ENCODE peak calls at places on chromosomes 5 and 9, in seven cellular contexts. Y is psoas muscle, K is cardiac fibroblast, W is GM20000, O is testis, T is glutamatergic neuron, S is AG09319. E is an unnamed sample.

GRCh38 chr5:55033568-55033967 is 9.5 kb downstream of the GZMK start:
- DNase-seq in O (no peak), W (no peak), K (no peak), S (no peak), Y (no peak), T (no peak), E (no peak)

GRCh38 chr9:93857528-93857927 is 97.6 kb downstream of the BARX1 start:
- DNase-seq in Y (no peak), T (no peak), O (no peak), W (no peak), K (no peak), S (no peak), E (no peak)

GRCh38 chr9:114276908-114277821 is 45.7 kb upstream of the ORM1 start:
- DNase-seq in Y (peak), S (peak), K (peak), W (no peak), T (peak), O (no peak), E (peak)

GRCh38 chr5:148268556-148268955 is at the start of gene SPINK13:
- DNase-seq in O (peak), S (no peak), K (peak), W (no peak), Y (no peak), T (no peak), E (no peak)

GRCh38 chr5:72749362-72749997 is 67.0 kb upstream of the TNPO1 start:
- DNase-seq in O (no peak), K (no peak), W (no peak), S (no peak), Y (no peak), T (peak), E (no peak)

GRCh38 chr9:136439550-136440408 is at the start of gene INPP5E:
- DNase-seq in W (peak), K (peak), O (peak), Y (peak), T (peak), S (peak), E (peak)

GRCh38 chr9:98834386-98834785 is 26.9 kb downstream of the GALNT12 start:
- DNase-seq in O (no peak), T (no peak), K (no peak), W (no peak), Y (no peak), S (no peak), E (no peak)

GRCh38 chr5:125083932-125084331 is 337.5 kb upstream of the ZNF608 start:
- DNase-seq in O (no peak), W (no peak), T (no peak), Y (no peak), S (peak), K (peak), E (no peak)

DNA sequence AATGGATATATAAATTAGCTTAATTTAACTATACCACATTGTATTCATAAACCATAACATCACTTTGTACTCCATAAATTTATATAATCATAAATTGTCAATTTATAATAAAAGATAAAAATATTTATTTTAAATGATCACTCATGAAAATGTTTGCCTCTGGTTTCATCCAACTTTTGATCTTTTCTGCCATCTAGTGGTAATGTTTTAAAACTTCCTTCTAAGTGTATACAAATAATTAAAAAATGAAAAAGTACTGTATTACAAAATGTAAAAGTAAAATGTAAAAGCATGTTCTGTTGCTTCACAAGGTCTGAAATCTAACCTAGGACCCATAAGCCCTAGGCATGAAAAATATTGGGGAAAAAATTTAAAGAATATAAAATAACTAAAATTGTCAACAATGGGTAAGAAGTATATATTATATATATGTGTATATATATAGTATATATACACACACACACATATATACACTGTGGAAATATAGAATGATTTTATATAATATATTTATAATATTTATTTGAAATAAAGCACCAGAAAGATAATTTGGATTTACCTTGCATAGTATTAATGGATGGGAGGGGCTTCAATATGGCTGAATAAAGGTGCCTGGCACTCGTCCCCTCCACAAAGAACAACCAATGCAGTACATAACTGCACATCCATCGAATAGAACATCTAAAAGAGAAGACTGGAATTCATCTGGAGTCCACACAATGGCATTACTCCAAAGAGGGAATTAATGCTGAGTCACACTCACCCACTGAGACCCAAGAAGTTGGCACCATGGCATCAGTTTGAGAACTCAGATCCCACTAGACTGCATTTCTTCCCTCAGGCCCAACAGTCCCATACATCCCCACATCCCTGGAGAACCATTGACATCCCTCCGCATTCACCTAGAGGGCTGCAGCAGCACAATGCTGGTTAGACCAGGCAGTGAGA is 32.5 kb downstream of the ANXA1 start:
- DNase-seq in Y (no peak), W (peak), O (no peak), S (peak), K (peak), T (no peak), E (no peak)
- TF ChIP-seq CTCF in Y (peak), W (no peak), O (no peak), S (peak), K (peak), T (peak), E (peak)

GRCh38 chr5:23825196-23825595 is 317.8 kb downstream of the PRDM9 start:
- DNase-seq in W (no peak), T (no peak), Y (no peak), O (no peak), S (no peak), K (no peak), E (no peak)

GRCh38 chr5:23823521-23823920 is 316.1 kb downstream of the PRDM9 start:
- DNase-seq in O (no peak), W (no peak), T (no peak), K (no peak), S (no peak), Y (no peak), E (no peak)

GRCh38 chr5:23820764-23821471 is 313.5 kb downstream of the PRDM9 start:
- DNase-seq in O (no peak), Y (no peak), W (no peak), T (no peak), S (no peak), K (peak), E (no peak)
- TF ChIP-seq CTCF in O (no peak), Y (no peak), W (peak), T (peak), S (no peak), K (peak), E (peak)

GRCh38 chr5:169097374-169097831 is 203.5 kb downstream of the SLIT3 start:
- DNase-seq in K (no peak), S (no peak), T (no peak), W (no peak), O (no peak), Y (no peak), E (no peak)
- TF ChIP-seq CTCF in K (no peak), S (peak), T (no peak), W (no peak), O (no peak), Y (no peak), E (no peak)

DNA sequence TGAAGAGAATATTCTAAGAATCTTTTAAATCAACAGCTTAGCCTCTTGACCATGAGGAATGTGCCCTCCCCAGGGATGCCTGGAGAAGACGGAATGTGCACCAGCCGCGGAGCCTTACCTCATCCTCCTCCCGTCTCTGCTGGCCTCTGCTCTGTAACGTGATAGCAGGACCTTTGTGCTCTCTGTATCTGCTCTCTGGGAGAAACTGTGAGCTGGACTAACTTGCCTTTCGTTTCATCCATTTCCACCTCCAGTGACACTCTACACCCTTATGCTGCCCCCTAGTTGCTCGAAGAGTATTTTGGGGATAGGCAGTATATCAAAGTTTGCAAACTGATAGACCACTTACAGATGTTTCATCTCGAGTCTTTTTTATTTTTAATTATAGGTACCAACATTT is 141.4 kb downstream of the NPR3 start:
- DNase-seq in S (peak), O (peak), W (no peak), T (peak), K (peak), Y (peak), E (no peak)
- TF ChIP-seq CTCF in S (peak), O (peak), W (peak), T (no peak), K (peak), Y (peak), E (peak)

DNA sequence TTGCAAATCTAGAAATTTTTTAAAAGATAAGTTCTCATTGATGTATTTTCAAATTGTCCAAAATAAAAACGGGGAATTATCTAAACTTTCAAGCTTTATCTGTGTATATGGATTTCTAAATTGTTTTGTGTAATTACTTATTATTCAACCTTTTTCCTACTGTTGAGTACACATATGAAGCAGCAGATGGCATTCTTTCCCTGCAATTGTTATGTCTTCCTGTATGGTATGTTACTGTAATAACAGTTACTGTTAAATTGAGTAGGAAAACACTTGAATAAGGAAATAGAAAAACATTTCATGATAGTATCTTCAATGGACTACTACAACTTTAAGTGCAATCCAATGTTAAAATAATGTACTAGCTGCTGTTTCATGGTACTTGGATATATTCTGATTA is 124.8 kb downstream of the RANBP17 start:
- DNase-seq in O (no peak), T (no peak), Y (no peak), K (peak), S (no peak), W (no peak), E (no peak)
- TF ChIP-seq CTCF in O (no peak), T (no peak), Y (no peak), K (peak), S (no peak), W (no peak), E (no peak)

GRCh38 chr5:53253421-53253871 is 143.9 kb upstream of the MOCS2 start:
- DNase-seq in S (peak), W (no peak), K (peak), T (no peak), O (no peak), Y (no peak), E (no peak)

GRCh38 chr5:53246042-53246836 is 136.7 kb upstream of the MOCS2 start:
- DNase-seq in S (peak), W (no peak), O (no peak), T (no peak), K (peak), Y (no peak), E (no peak)

GRCh38 chr5:53250151-53250550 is 140.6 kb upstream of the MOCS2 start:
- DNase-seq in S (no peak), O (no peak), T (no peak), Y (no peak), K (no peak), W (no peak), E (no peak)

DNA sequence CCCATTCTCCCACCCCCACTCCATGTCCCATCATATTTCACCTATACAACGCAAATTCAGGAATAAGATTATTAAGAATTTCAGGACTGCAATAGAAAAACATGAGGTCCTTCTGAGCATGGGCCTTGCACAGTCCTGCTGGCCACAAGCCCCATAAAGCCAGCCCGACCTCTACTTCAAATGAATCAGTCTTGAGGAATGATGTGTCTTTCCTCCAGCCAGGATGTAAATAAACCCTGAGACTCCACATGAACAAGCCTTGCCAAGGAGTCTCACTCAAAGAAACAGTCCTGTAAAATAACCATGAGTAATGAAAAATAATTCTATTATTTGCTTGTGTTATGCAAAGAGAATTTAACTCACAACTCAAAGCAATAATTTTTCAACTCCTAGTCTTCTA is 140.0 kb upstream of the MOCS2 start:
- DNase-seq in S (peak), K (peak), W (no peak), T (no peak), O (no peak), Y (peak), E (no peak)
- TF ChIP-seq CTCF in S (no peak), K (no peak), W (no peak), T (no peak), O (no peak), Y (no peak), E (no peak)

E was measured in kidney.